ENCODE peak calls at places on chromosomes 2 and 18, in five cellular contexts. F is transverse colon, K is esophagus muscularis mucosa, S is H1, H is ovary. O is an unnamed sample.

GRCh38 chr2:128473175-128474013 is 154.7 kb upstream of the HS6ST1 start:
- DNase-seq in K (peak), F (peak), S (peak), H (no peak), O (no peak)

GRCh38 chr18:9386872-9387271 is 52.3 kb downstream of the TWSG1 start:
- DNase-seq in F (no peak), H (no peak), S (no peak), K (no peak), O (no peak)

GRCh38 chr2:67341012-67341318 is 56.2 kb upstream of the ETAA1 start:
- DNase-seq in K (no peak), S (no peak), F (no peak), H (no peak), O (no peak)

GRCh38 chr2:166573393-166573792 is 79.3 kb upstream of the SCN7A start:
- DNase-seq in S (no peak), H (no peak), K (no peak), F (no peak), O (no peak)

GRCh38 chr2:109247812-109248211 is 118.8 kb downstream of the SH3RF3 start:
- DNase-seq in S (no peak), H (peak), F (no peak), K (no peak), O (no peak)

GRCh38 chr2:207813942-207814341 is 44.2 kb upstream of the FZD5 start:
- DNase-seq in H (no peak), F (no peak), K (no peak), S (no peak), O (no peak)

GRCh38 chr2:95277246-95277906 is 3.1 kb downstream of the PROM2 start:
- DNase-seq in K (no peak), F (peak), H (no peak), S (no peak), O (no peak)

GRCh38 chr2:191114403-191114886 is 36.3 kb downstream of the STAT4 start:
- DNase-seq in K (no peak), S (no peak), F (no peak), H (no peak), O (peak)

GRCh38 chr2:234827096-234827860 is 124.5 kb upstream of the SH3BP4 start:
- DNase-seq in K (no peak), H (no peak), F (no peak), S (no peak), O (no peak)

DNA sequence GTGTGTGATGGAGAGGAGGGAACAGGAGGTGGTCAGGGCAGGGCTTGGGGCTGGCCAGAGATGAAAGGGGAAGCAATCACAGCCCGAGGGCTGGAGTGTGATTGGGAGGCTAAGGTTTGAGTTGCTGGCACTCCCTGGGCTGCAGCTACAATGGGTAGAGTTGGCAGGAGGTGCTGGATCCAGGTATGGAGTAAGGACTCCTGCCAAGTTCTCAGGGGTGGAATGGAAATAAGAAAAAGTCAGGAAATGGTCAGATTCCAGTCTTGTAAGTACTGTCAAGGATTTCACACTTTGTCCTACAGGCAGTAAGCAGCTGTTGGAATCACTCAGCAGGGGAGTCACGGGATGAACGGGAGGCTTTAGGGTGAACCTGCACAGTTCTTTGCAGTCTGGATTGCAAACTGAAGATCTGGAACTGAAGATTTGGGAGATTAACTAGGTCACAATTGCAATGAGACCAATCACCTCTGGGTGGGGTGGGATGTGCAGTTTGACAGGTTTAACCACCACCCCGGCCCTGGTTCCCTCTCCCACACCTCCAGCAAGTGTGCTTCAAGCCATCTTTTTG is 10.9 kb upstream of the INPP5D start:
- DNase-seq in S (no peak), H (no peak), F (no peak), K (no peak), O (no peak)
- TF ChIP-seq EP300 in S (no peak), H (no peak), F (no peak), K (no peak), O (no peak)

GRCh38 chr2:43631918-43632317 is 5.1 kb upstream of the PLEKHH2 start:
- DNase-seq in K (no peak), H (no peak), S (no peak), F (no peak), O (no peak)

GRCh38 chr2:43642363-43642762 is 5.3 kb downstream of the PLEKHH2 start:
- DNase-seq in K (no peak), F (no peak), S (no peak), H (no peak), O (no peak)

GRCh38 chr2:43634604-43635306 is 2.3 kb upstream of the PLEKHH2 start:
- DNase-seq in K (no peak), F (no peak), H (no peak), S (no peak), O (no peak)

GRCh38 chr2:43636616-43637015 is 444 bp upstream of the PLEKHH2 start:
- DNase-seq in H (no peak), K (no peak), S (no peak), F (no peak), O (no peak)

DNA sequence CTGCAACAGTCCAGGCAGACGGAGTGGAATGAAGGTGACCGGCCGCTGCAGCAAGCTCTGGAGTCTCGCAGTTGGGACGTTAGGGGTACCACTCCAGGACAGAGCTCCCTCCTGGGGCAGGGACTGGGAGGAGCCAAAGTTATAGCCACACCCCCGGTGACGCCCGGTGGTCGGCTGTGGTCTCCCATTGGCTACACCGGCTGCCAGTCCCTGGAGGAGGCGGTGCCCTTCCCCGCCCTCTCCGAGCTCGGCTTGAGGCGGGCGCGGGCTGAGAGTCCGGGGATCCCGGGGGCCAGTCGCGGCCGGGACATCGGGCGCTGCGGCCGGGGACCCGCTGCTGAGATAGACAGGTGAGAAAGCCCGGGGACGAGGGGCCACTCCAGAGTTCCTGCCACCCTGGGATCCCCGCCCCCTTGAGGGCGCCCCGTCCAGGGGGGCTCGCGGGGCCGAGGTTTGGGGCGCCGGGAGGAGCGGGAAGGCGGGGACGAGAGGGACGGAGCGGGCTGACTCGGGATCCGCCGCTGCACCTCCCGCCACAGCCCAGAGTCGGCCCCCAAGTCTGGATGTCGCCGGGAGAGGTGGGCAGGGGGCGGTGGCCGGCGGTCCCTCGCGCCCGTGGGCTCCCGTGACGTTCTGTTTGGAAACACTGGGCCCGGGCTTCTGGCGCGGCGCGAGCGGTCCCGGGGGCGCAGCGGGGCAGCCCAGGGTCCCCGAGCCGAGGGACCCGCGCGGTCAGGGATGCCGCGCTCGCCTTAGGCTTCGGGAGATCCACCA is at the start of gene PLEKHH2:
- DNase-seq in K (peak), F (peak), S (peak), H (peak), O (peak)
- TF ChIP-seq POLR2A in K (no peak), F (peak), S (no peak), H (peak), O (peak)

DNA sequence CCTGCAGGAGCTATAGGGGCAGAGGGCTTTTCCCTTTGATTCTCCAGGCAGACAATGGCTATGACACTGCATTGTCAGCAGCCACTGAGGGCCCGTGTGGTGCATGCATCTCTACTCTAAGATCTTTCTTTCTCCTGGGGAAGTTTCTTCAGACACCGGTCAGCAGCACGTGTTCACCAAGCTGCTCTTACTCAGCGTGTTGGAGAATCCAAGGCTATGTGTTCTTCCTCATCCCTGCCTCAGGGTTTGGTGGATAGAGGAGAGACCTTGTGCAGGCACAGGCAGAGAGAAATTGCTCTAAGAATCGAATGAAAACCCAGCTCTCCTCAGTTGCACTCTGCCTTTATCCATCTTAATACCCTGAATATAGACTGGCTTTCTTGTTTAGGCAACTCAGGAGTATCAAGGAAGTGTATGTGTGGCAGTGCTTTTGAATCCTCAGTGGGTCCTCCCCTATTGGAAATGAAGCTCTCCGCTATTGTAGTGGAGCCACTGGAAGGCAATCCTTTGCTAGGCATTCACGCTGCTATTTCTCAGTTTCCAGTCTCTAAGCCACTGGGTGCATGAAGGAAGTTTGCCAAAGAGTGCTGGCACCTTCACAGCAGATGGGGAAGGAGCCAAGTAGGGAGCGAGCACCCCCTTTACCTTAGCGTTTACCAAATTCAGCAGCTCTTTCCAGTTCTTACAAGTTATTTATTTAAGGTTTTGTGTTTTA is 86.9 kb upstream of the EML6 start:
- DNase-seq in S (no peak), K (no peak), F (no peak), H (no peak), O (no peak)
- H3K27ac ChIP-seq in S (no peak), K (peak), F (no peak), H (no peak), O (peak)

DNA sequence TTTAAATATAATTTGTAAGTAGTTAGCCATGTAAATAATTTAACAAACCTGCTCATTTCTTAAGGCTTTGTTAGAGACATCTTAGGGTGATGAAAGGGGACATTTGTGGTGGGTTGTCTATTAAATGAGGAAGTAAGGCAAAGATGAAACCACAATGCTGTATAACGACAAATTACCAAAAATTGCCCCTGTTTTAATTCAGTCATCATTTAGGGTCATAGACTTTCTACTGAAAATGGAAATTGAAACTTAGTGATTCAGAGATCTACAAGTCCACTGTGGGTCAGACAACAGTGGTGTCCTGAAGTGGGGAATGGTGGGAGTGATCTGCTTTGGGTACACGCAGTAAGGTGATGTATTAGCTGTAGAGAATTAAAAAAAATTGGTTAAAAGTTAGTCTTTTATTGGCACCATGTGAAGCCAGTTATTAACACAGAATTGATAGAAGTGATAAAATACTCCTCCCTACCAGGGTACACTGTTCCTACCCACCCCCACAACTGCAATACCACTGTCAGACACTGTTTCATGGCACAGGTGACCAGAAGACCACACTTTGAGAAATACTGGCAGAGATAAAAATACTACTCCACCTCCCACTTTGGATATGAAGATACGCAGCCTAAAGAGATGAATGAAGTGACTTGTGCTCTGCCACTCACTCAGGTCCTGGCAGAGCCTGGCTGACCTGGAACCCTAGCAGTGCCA is 13.4 kb downstream of the CERS6 start:
- DNase-seq in H (no peak), K (no peak), S (no peak), F (no peak), O (no peak)
- TF ChIP-seq EP300 in H (no peak), K (no peak), S (no peak), F (no peak), O (no peak)